ENCODE peak calls at places on chromosomes 12 and 14, in six cellular contexts. G, O, V, L, F and S are unnamed samples.

GRCh38 chr12:106780010-106780625 is 5.6 kb downstream of the RIC8B start:
- DNase-seq in G (peak; percentile 10), O (peak; percentile 32), V (no peak), L (peak; percentile 42), F (peak; percentile 64), S (no peak)

GRCh38 chr12:1744932-1745331 is 54.1 kb downstream of the ADIPOR2 start:
- DNase-seq in G (no peak), O (no peak), V (no peak), L (no peak), F (no peak), S (no peak)

GRCh38 chr12:39426636-39427245 is 16.2 kb downstream of the KIF21A start:
- DNase-seq in G (peak; percentile 38), O (peak; percentile 33), V (no peak), L (no peak), F (no peak), S (no peak)

GRCh38 chr12:115088328-115088994 is 404.5 kb upstream of the TBX3 start:
- DNase-seq in G (no peak), O (no peak), V (no peak), L (no peak), F (no peak), S (no peak)

GRCh38 chr12:130953783-130954543 is at the start of gene ADGRD1:
- DNase-seq in G (no peak), O (peak; percentile 25), V (peak; percentile 69), L (no peak), F (no peak), S (no peak)

GRCh38 chr14:67674139-67674479 is 323 bp downstream of the VTI1B start:
- DNase-seq in G (no peak), O (peak; percentile 72), V (peak; percentile 65), L (peak; percentile 87), F (peak; percentile 28), S (peak; percentile 87)

GRCh38 chr12:62466596-62467411 is at the start of gene MON2:
- DNase-seq in G (peak; percentile 25), O (peak; percentile 87), V (peak; percentile 88), L (peak; percentile 97), F (peak; percentile 71), S (peak; percentile 89)

GRCh38 chr14:102927878-102928411 is 5.5 kb downstream of the AMN start:
- DNase-seq in G (no peak), O (no peak), V (no peak), L (no peak), F (no peak), S (no peak)

GRCh38 chr14:76395161-76395560 is 19.2 kb downstream of the ESRRB start:
- DNase-seq in G (no peak), O (no peak), V (no peak), L (no peak), F (no peak), S (no peak)

GRCh38 chr12:5184159-5184558 is 140.5 kb downstream of the KCNA5 start:
- DNase-seq in G (no peak), O (no peak), V (no peak), L (no peak), F (no peak), S (no peak)

GRCh38 chr12:47736877-47737676 is 11.8 kb upstream of the ENDOU start:
- DNase-seq in G (peak; percentile 66), O (no peak), V (peak; percentile 96), L (peak; percentile 84), F (no peak), S (no peak)

GRCh38 chr14:77302926-77303325 is 17.8 kb downstream of the POMT2 start:
- DNase-seq in G (no peak), O (peak; percentile 87), V (no peak), L (no peak), F (peak; percentile 67), S (no peak)

GRCh38 chr14:68663385-68664076 is 129.3 kb downstream of the ZFP36L1 start:
- DNase-seq in G (no peak), O (no peak), V (no peak), L (no peak), F (peak; percentile 69), S (no peak)

GRCh38 chr12:13534645-13535398 is 338.3 kb downstream of the EMP1 start:
- DNase-seq in G (peak; percentile 21), O (peak; percentile 60), V (no peak), L (peak; percentile 39), F (peak; percentile 48), S (peak; percentile 85)

GRCh38 chr14:100660498-100661339 is 66.0 kb upstream of the DLK1 start:
- DNase-seq in G (no peak), O (no peak), V (no peak), L (no peak), F (no peak), S (no peak)

GRCh38 chr12:34391771-34392581 is 369.7 kb downstream of the ALG10 start:
- DNase-seq in G (no peak), O (no peak), V (no peak), L (no peak), F (no peak), S (no peak)

DNA sequence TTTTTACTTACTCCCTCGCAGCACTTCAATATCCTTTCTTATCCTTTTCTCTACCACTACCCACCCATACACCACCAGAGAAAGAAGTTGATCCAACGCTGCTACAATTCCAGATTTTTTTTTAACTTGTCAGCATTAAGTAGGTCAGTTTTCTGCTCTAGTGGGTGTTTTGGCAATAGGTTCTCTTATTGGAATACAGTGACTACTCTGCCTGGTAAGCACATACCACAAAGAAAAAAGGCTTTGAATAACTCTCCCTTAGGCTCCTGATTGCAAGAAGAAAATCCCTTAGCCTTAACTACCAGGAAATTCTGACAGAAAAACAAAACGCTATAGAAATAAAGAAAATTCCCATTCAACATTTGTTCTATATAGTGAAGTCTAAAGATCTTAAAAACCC is 72.0 kb downstream of the NUMB start:
- DNase-seq in G (no peak), O (no peak), V (no peak), L (no peak), F (no peak), S (no peak)
- H3K4me3 ChIP-seq in G (no peak overlapping the region), O (no peak overlapping the region), V (no peak overlapping the region), L (no peak overlapping the region), F (no peak overlapping the region), S (no peak overlapping the region)

GRCh38 chr12:27277846-27278260 is 33.8 kb downstream of the STK38L start:
- DNase-seq in G (peak; percentile 85), O (peak; percentile 62), V (no peak), L (no peak), F (peak; percentile 85), S (peak; percentile 10)
- H3K4me3 ChIP-seq in G (no peak overlapping the region), O (no peak overlapping the region), V (no peak overlapping the region), L (no peak overlapping the region), F (no peak overlapping the region), S (no peak overlapping the region)

GRCh38 chr14:74424606-74425005 is 1.4 kb downstream of the SYNDIG1L start:
- DNase-seq in G (no peak), O (no peak), V (no peak), L (no peak), F (no peak), S (no peak)

GRCh38 chr14:74429221-74429691 is 3.2 kb upstream of the SYNDIG1L start:
- DNase-seq in G (no peak), O (no peak), V (no peak), L (no peak), F (no peak), S (peak; percentile 76)

GRCh38 chr14:74426202-74426582 is at the start of gene SYNDIG1L:
- DNase-seq in G (no peak), O (no peak), V (no peak), L (no peak), F (no peak), S (no peak)

GRCh38 chr14:74427651-74428050 is 1.6 kb upstream of the SYNDIG1L start:
- DNase-seq in G (no peak), O (no peak), V (no peak), L (no peak), F (no peak), S (no peak)

GRCh38 chr14:74425525-74426201 is 347 bp downstream of the SYNDIG1L start:
- DNase-seq in G (no peak), O (no peak), V (peak; percentile 56), L (peak; percentile 83), F (no peak), S (no peak)
- H3K4me3 ChIP-seq in G (no peak overlapping the region), O (no peak overlapping the region), V (no peak overlapping the region), L (peak overlapping the region; percentile 31), F (no peak overlapping the region), S (no peak overlapping the region)

GRCh38 chr12:16610006-16610520 is 4.1 kb upstream of the LMO3 start:
- DNase-seq in G (no peak), O (no peak), V (no peak), L (no peak), F (no peak), S (no peak)
- H3K4me3 ChIP-seq in G (no peak overlapping the region), O (no peak overlapping the region), V (no peak overlapping the region), L (no peak overlapping the region), F (no peak overlapping the region), S (no peak overlapping the region)